ENCODE peak calls at places on chromosomes 3 and 15, in five cellular contexts. H, W, X, U and I are unnamed samples.

GRCh38 chr3:190366145-190366544 is 21.8 kb upstream of the CLDN16 start:
- DNase-seq in U (no peak), W (no peak), X (no peak), H (no peak), I (no peak)

GRCh38 chr3:71062037-71062919 is 521.2 kb downstream of the FOXP1 start:
- DNase-seq in H (no peak), W (no peak), U (no peak), X (no peak), I (no peak)

GRCh38 chr3:168002786-168003368 is 92.8 kb downstream of the GOLIM4 start:
- DNase-seq in X (peak), H (no peak), W (peak), U (no peak), I (no peak)

GRCh38 chr3:136350557-136350956 is 100.4 kb downstream of the PCCB start:
- DNase-seq in U (no peak), H (no peak), X (peak), W (no peak), I (no peak)

GRCh38 chr15:74790080-74790916 is 8.4 kb downstream of the CSK start:
- DNase-seq in U (no peak), W (peak), X (peak), H (no peak), I (peak)

GRCh38 chr3:169624533-169624972 is 39.0 kb downstream of the MECOM start:
- DNase-seq in U (no peak), X (no peak), W (no peak), H (no peak), I (no peak)

GRCh38 chr3:30667250-30667585 is 60.8 kb downstream of the TGFBR2 start:
- DNase-seq in W (no peak), U (no peak), X (no peak), H (no peak), I (peak)

GRCh38 chr15:83092309-83092976 is 15.0 kb upstream of the TM6SF1 start:
- DNase-seq in X (peak), U (no peak), W (no peak), H (no peak), I (peak)

GRCh38 chr3:156477306-156477705 is 77.6 kb downstream of the SSR3 start:
- DNase-seq in U (no peak), H (no peak), W (no peak), X (no peak), I (no peak)

GRCh38 chr15:101070502-101071273 is 151.5 kb downstream of the LRRK1 start:
- DNase-seq in W (no peak), X (peak), H (no peak), U (no peak), I (no peak)

GRCh38 chr3:89964347-89964746 is 856.9 kb downstream of the EPHA3 start:
- DNase-seq in X (peak), U (no peak), W (no peak), H (no peak), I (no peak)

GRCh38 chr15:40080104-40080503 is 28.6 kb downstream of the BMF start:
- DNase-seq in W (no peak), H (no peak), U (no peak), X (no peak), I (no peak)

GRCh38 chr15:67176195-67176971 is 78.1 kb downstream of the AAGAB start:
- DNase-seq in U (no peak), X (no peak), H (no peak), W (peak), I (no peak)

GRCh38 chr15:68479870-68480269 is 47.9 kb upstream of the ITGA11 start:
- DNase-seq in U (no peak), X (peak), H (no peak), W (no peak), I (no peak)

GRCh38 chr3:142964150-142964498 is 650 bp upstream of the PAQR9 start:
- DNase-seq in H (no peak), W (no peak), X (no peak), U (no peak), I (no peak)

GRCh38 chr15:67021455-67021854 is 43.9 kb upstream of the SMAD3 start:
- DNase-seq in H (no peak), W (no peak), U (no peak), X (no peak), I (no peak)

GRCh38 chr15:96736384-96736783 is 405.9 kb downstream of the NR2F2 start:
- DNase-seq in X (peak), W (no peak), H (no peak), U (no peak), I (no peak)

GRCh38 chr15:101359365-101359947 is 64.4 kb upstream of the SNRPA1 start:
- DNase-seq in H (no peak), U (no peak), W (no peak), X (peak), I (no peak)

GRCh38 chr15:37907136-37907535 is 27.3 kb upstream of the TMCO5A start:
- DNase-seq in U (no peak), H (no peak), X (peak), W (no peak), I (no peak)

GRCh38 chr15:76340802-76341365 is 4.3 kb downstream of the ISL2 start:
- DNase-seq in W (no peak), H (no peak), X (no peak), U (no peak), I (peak)

GRCh38 chr15:99931703-99932603 is 198.7 kb upstream of the LYSMD4 start:
- DNase-seq in X (no peak), W (no peak), H (no peak), U (no peak), I (no peak)

GRCh38 chr3:114600571-114600970 is 306.7 kb downstream of the TIGIT start:
- DNase-seq in H (no peak), W (no peak), U (no peak), X (no peak), I (no peak)

GRCh38 chr15:67066041-67067021 is 929 bp downstream of the SMAD3 start:
- DNase-seq in W (no peak), U (no peak), X (no peak), H (no peak), I (no peak)

GRCh38 chr15:41932101-41932500 is 38.2 kb upstream of the SPTBN5 start:
- DNase-seq in W (no peak), X (no peak), H (no peak), U (no peak), I (no peak)

GRCh38 chr3:172530566-172530965 is 7.3 kb upstream of the TNFSF10 start:
- DNase-seq in U (no peak), H (no peak), W (no peak), X (no peak), I (peak)